ENCODE peak calls at places on chromosome 15, in eight cellular contexts. V, U, H, E, W, F, P and M are unnamed samples.

GRCh38 chr15:89198934-89199333 is 22.4 kb downstream of the RLBP1 start:
- DNase-seq in E (no peak), H (no peak), P (no peak), U (no peak), F (no peak), W (peak), V (no peak), M (no peak)

GRCh38 chr15:64157599-64158125 is 5.2 kb downstream of the PPIB start:
- DNase-seq in E (no peak), P (no peak), F (no peak), W (no peak), U (no peak), H (no peak), V (no peak), M (no peak)

GRCh38 chr15:71735013-71735757 is 75.2 kb upstream of the NR2E3 start:
- DNase-seq in F (no peak), E (no peak), P (no peak), W (no peak), V (no peak), H (no peak), U (no peak), M (no peak)

GRCh38 chr15:56733131-56734012 is at the start of gene ZNF280D:
- DNase-seq in V (peak), F (peak), P (peak), E (peak), U (peak), W (peak), H (peak), M (peak)

GRCh38 chr15:55031732-55032131 is 165.0 kb downstream of the RSL24D1 start:
- DNase-seq in H (no peak), U (no peak), P (no peak), W (no peak), E (no peak), F (no peak), V (no peak), M (no peak)

GRCh38 chr15:30671309-30671708 is 45.4 kb downstream of the ARHGAP11B start:
- DNase-seq in F (no peak), V (no peak), P (no peak), H (no peak), U (no peak), E (no peak), W (no peak), M (no peak)

GRCh38 chr15:69593981-69594966 is 141.7 kb downstream of the RPLP1 start:
- DNase-seq in W (peak), V (no peak), H (no peak), F (peak), P (no peak), U (no peak), E (peak), M (no peak)

GRCh38 chr15:51874751-51875644 is 45.5 kb downstream of the TMOD3 start:
- DNase-seq in U (no peak), W (peak), F (peak), E (peak), H (no peak), P (peak), V (no peak), M (peak)

GRCh38 chr15:68499620-68500312 is 67.8 kb upstream of the ITGA11 start:
- DNase-seq in E (no peak), P (no peak), F (no peak), U (no peak), W (peak), V (no peak), H (no peak), M (no peak)

GRCh38 chr15:42584031-42584765 is 8.8 kb downstream of the STARD9 start:
- DNase-seq in V (no peak), U (no peak), E (no peak), F (no peak), W (peak), H (no peak), P (no peak), M (no peak)

GRCh38 chr15:58506064-58506490 is 74.3 kb downstream of the LIPC start:
- DNase-seq in F (no peak), V (no peak), W (no peak), H (no peak), U (no peak), E (no peak), P (no peak), M (no peak)

GRCh38 chr15:60553163-60553562 is 74.2 kb upstream of the ICE2 start:
- DNase-seq in V (no peak), U (no peak), H (no peak), F (no peak), P (no peak), W (no peak), E (no peak), M (no peak)

GRCh38 chr15:64464271-64465005 is 4.1 kb downstream of the ZNF609 start:
- DNase-seq in H (no peak), P (no peak), V (no peak), F (peak), W (no peak), U (no peak), E (peak), M (no peak)

GRCh38 chr15:31271706-31272557 is 54.7 kb upstream of the KLF13 start:
- DNase-seq in V (no peak), F (no peak), P (no peak), U (no peak), H (no peak), W (no peak), E (no peak), M (no peak)

GRCh38 chr15:36905908-36906307 is 194.4 kb downstream of the MEIS2 start:
- DNase-seq in W (no peak), V (no peak), H (no peak), E (peak), U (no peak), F (peak), P (no peak), M (no peak)

GRCh38 chr15:77974098-77974414 is 103.5 kb downstream of the TBC1D2B start:
- DNase-seq in H (no peak), V (no peak), F (peak), U (no peak), E (peak), W (peak), P (no peak), M (no peak)

GRCh38 chr15:77867266-77868047 is 210.1 kb downstream of the TBC1D2B start:
- DNase-seq in E (no peak), P (no peak), H (no peak), F (no peak), V (no peak), W (no peak), U (no peak), M (no peak)

GRCh38 chr15:73923488-73924164 is 2.6 kb upstream of the LOXL1 start:
- DNase-seq in F (no peak), V (no peak), U (no peak), E (no peak), W (no peak), H (no peak), P (no peak), M (no peak)

GRCh38 chr15:73082719-73083275 is 30.5 kb downstream of the NEO1 start:
- DNase-seq in E (no peak), H (no peak), P (no peak), V (no peak), W (no peak), F (no peak), U (no peak), M (no peak)

GRCh38 chr15:88454231-88454630 is 13.0 kb downstream of the MRPL46 start:
- DNase-seq in W (peak), H (no peak), U (no peak), P (no peak), F (peak), E (peak), V (no peak), M (no peak)

GRCh38 chr15:36469567-36469966 is 109.9 kb upstream of the CDIN1 start:
- DNase-seq in E (no peak), W (peak), P (peak), F (peak), U (no peak), V (no peak), H (no peak), M (no peak)

GRCh38 chr15:52326758-52327157 is 31.2 kb upstream of the MYO5C start:
- DNase-seq in W (no peak), H (no peak), V (no peak), P (no peak), E (peak), U (no peak), F (peak), M (no peak)

GRCh38 chr15:99704444-99704838 is 28.8 kb downstream of the LYSMD4 start:
- DNase-seq in P (peak), H (no peak), W (peak), U (no peak), E (peak), F (peak), V (no peak), M (peak)

GRCh38 chr15:29570931-29571727 is 251.1 kb downstream of the TJP1 start:
- DNase-seq in V (peak), U (peak), E (no peak), H (peak), F (peak), W (no peak), P (no peak), M (no peak)

GRCh38 chr15:25177955-25178801 is 223.4 kb downstream of the SNRPN start:
- DNase-seq in E (no peak), V (no peak), F (no peak), U (peak), W (no peak), H (no peak), P (no peak), M (no peak)

GRCh38 chr15:100781061-100781960 is 98.3 kb upstream of the ALDH1A3 start:
- DNase-seq in U (no peak), E (no peak), P (no peak), W (peak), F (no peak), V (no peak), H (no peak), M (no peak)

GRCh38 chr15:68229386-68230156 is at the start of gene CLN6:
- DNase-seq in E (peak), H (peak), F (peak), V (peak), W (peak), P (peak), U (peak), M (peak)

GRCh38 chr15:50562735-50563640 is 16.5 kb upstream of the USP50 start:
- DNase-seq in F (peak), U (no peak), W (peak), P (no peak), E (peak), V (no peak), H (no peak), M (no peak)

GRCh38 chr15:38398134-38398533 is 55.8 kb upstream of the FAM98B start:
- DNase-seq in W (peak), P (peak), E (peak), H (no peak), U (no peak), F (peak), V (no peak), M (peak)

GRCh38 chr15:48415036-48415886 is 84.0 kb downstream of the DUT start:
- DNase-seq in F (peak), U (no peak), E (peak), W (peak), P (no peak), V (no peak), H (no peak), M (no peak)

GRCh38 chr15:39592500-39592899 is 11.6 kb downstream of the THBS1 start:
- DNase-seq in W (peak), U (no peak), H (no peak), E (peak), V (no peak), P (no peak), F (peak), M (no peak)

GRCh38 chr15:70344666-70345065 is 246.9 kb upstream of the TLE3 start:
- DNase-seq in H (no peak), W (no peak), V (no peak), E (no peak), P (no peak), F (no peak), U (no peak), M (no peak)

GRCh38 chr15:52005748-52006701 is 13.0 kb upstream of the MAPK6 start:
- DNase-seq in U (no peak), W (peak), F (peak), H (no peak), E (peak), P (no peak), V (no peak), M (no peak)

GRCh38 chr15:57494575-57494974 is 97.1 kb upstream of the MYZAP start:
- DNase-seq in U (no peak), W (no peak), E (no peak), F (no peak), P (no peak), V (no peak), H (no peak), M (no peak)

GRCh38 chr15:80577552-80578205 is 117.4 kb upstream of the ABHD17C start:
- DNase-seq in F (no peak), W (no peak), H (no peak), V (no peak), U (no peak), P (no peak), E (no peak), M (no peak)

GRCh38 chr15:93424131-93424530 is 335.1 kb upstream of the RGMA start:
- DNase-seq in V (no peak), E (no peak), W (no peak), P (no peak), H (no peak), U (no peak), F (no peak), M (no peak)

GRCh38 chr15:62306851-62307504 is 141.9 kb upstream of the C2CD4B start:
- DNase-seq in U (peak), F (peak), E (peak), P (peak), H (no peak), V (no peak), W (peak), M (peak)

GRCh38 chr15:97177135-97177704 is 783.3 kb upstream of the ARRDC4 start:
- DNase-seq in W (no peak), H (no peak), U (no peak), E (no peak), P (no peak), F (peak), V (no peak), M (no peak)

GRCh38 chr15:95620934-95621579 is 709.4 kb upstream of the NR2F2 start:
- DNase-seq in V (no peak), P (no peak), W (peak), H (no peak), F (peak), U (no peak), E (peak), M (no peak)